ENCODE peak calls at places on chromosomes 5 and 9, in four cellular contexts. B is stomach, Q is HCT116, W is SK-N-SH. Z is an unnamed sample.

GRCh38 chr5:147068998-147069397 is 165.8 kb upstream of the STK32A start:
- DNase-seq in B (no peak), Q (no peak), W (no peak), Z (no peak)

GRCh38 chr5:176352116-176352878 is 9.3 kb downstream of the KIAA1191 start:
- DNase-seq in B (no peak), Q (no peak), W (no peak), Z (no peak)

GRCh38 chr9:136526625-136527066 is 19.2 kb downstream of the NOTCH1 start:
- DNase-seq in B (peak; percentile 57), Q (no peak), W (no peak), Z (no peak)

GRCh38 chr9:111298831-111299603 is 31.0 kb downstream of the OR2K2 start:
- DNase-seq in B (no peak), Q (peak; percentile 46), W (peak; percentile 42), Z (no peak)

GRCh38 chr5:168974081-168974480 is 326.9 kb downstream of the SLIT3 start:
- DNase-seq in B (no peak), Q (no peak), W (no peak), Z (no peak)

GRCh38 chr9:137031904-137032639 is at the start of gene FUT7:
- DNase-seq in B (no peak), Q (no peak), W (no peak), Z (no peak)

GRCh38 chr5:137192293-137192743 is 306.8 kb downstream of the SPOCK1 start:
- DNase-seq in B (no peak), Q (no peak), W (no peak), Z (no peak)

GRCh38 chr5:31537856-31538255 is 5.8 kb downstream of the C5orf22 start:
- DNase-seq in B (no peak), Q (no peak), W (no peak), Z (no peak)

GRCh38 chr5:139984816-139985215 is 58.3 kb downstream of the NRG2 start:
- DNase-seq in B (no peak), Q (no peak), W (no peak), Z (no peak)

GRCh38 chr9:71916834-71917534 is 5.5 kb downstream of the C9orf85 start:
- DNase-seq in B (no peak), Q (no peak), W (no peak), Z (no peak)

GRCh38 chr5:142170254-142170953 is 61.8 kb downstream of the NDFIP1 start:
- DNase-seq in B (no peak), Q (no peak), W (no peak), Z (no peak)

GRCh38 chr5:107402881-107403280 is 267.9 kb downstream of the EFNA5 start:
- DNase-seq in B (no peak), Q (no peak), W (peak; percentile 21), Z (no peak)

GRCh38 chr9:130692365-130692764 is 1.2 kb upstream of the EXOSC2 start:
- DNase-seq in B (no peak), Q (no peak), W (peak; percentile 38), Z (no peak)

GRCh38 chr5:120405291-120405864 is 58.7 kb upstream of the PRR16 start:
- DNase-seq in B (no peak), Q (no peak), W (no peak), Z (no peak)

GRCh38 chr5:115419794-115420585 is 123.5 kb upstream of the CCDC112 start:
- DNase-seq in B (no peak), Q (peak; percentile 67), W (no peak), Z (no peak)

GRCh38 chr5:56327810-56328209 is 94.7 kb upstream of the ANKRD55 start:
- DNase-seq in B (no peak), Q (no peak), W (no peak), Z (no peak)

GRCh38 chr5:142618125-142618524 is 67.8 kb downstream of the FGF1 start:
- DNase-seq in B (no peak), Q (no peak), W (no peak), Z (no peak)

GRCh38 chr5:79255786-79256557 is 20.0 kb downstream of the JMY start:
- DNase-seq in B (peak; percentile 40), Q (peak; percentile 31), W (peak; percentile 47), Z (no peak)

GRCh38 chr9:75891277-75892167 is 1.0 kb downstream of the PCSK5 start:
- DNase-seq in B (no peak), Q (peak; percentile 12), W (peak; percentile 32), Z (peak; percentile 77)

GRCh38 chr9:83059417-83059816 is 3.5 kb downstream of the RASEF start:
- DNase-seq in B (no peak), Q (no peak), W (no peak), Z (no peak)

GRCh38 chr9:117772960-117773359 is 68.8 kb downstream of the TLR4 start:
- DNase-seq in B (no peak), Q (no peak), W (no peak), Z (no peak)

GRCh38 chr9:81825831-81826540 is 102.2 kb upstream of the SPATA31D4 start:
- DNase-seq in B (no peak), Q (no peak), W (no peak), Z (no peak)

GRCh38 chr5:82873452-82873851 is 203.7 kb downstream of the TMEM167A start:
- DNase-seq in B (no peak), Q (no peak), W (no peak), Z (no peak)

GRCh38 chr9:130846487-130847305 is 11.6 kb downstream of the ABL1 start:
- DNase-seq in B (peak; percentile 46), Q (no peak), W (peak; percentile 60), Z (peak; percentile 90)

GRCh38 chr5:174327317-174327864 is 281.9 kb downstream of the NSG2 start:
- DNase-seq in B (peak; percentile 70), Q (peak; percentile 75), W (peak; percentile 77), Z (no peak)

GRCh38 chr9:89865981-89866380 is 261.2 kb downstream of the GADD45G start:
- DNase-seq in B (no peak), Q (no peak), W (no peak), Z (no peak)

GRCh38 chr9:107219486-107219853 is 63.6 kb upstream of the RAD23B start:
- DNase-seq in B (no peak), Q (no peak), W (no peak), Z (no peak)

GRCh38 chr9:95907794-95908193 is 32.3 kb downstream of the ERCC6L2 start:
- DNase-seq in B (no peak), Q (no peak), W (no peak), Z (no peak)

GRCh38 chr5:66540078-66540477 is 56.1 kb upstream of the MAST4 start:
- DNase-seq in B (no peak), Q (no peak), W (no peak), Z (no peak)

GRCh38 chr5:107990881-107991810 is 320.4 kb upstream of the EFNA5 start:
- DNase-seq in B (no peak), Q (no peak), W (no peak), Z (no peak)

GRCh38 chr9:79572891-79573696 is 1.3 kb downstream of the TLE4 start:
- DNase-seq in B (peak; percentile 51), Q (no peak), W (peak; percentile 62), Z (peak; percentile 78)

GRCh38 chr9:20473566-20474116 is 148.7 kb downstream of the MLLT3 start:
- DNase-seq in B (no peak), Q (no peak), W (no peak), Z (no peak)

GRCh38 chr5:34511915-34512314 is 144.2 kb upstream of the RAI14 start:
- DNase-seq in B (no peak), Q (no peak), W (no peak), Z (no peak)

GRCh38 chr9:137099231-137099630 is 12.4 kb downstream of the MAN1B1 start:
- DNase-seq in B (no peak), Q (no peak), W (no peak), Z (no peak)

GRCh38 chr5:160333726-160334125 is 21.4 kb upstream of the CCNJL start:
- DNase-seq in B (no peak), Q (no peak), W (no peak), Z (no peak)

GRCh38 chr5:68077349-68077894 is 138.1 kb upstream of the PIK3R1 start:
- DNase-seq in B (no peak), Q (no peak), W (peak; percentile 33), Z (no peak)

GRCh38 chr9:91187965-91188344 is 173.8 kb downstream of the AUH start:
- DNase-seq in B (no peak), Q (no peak), W (no peak), Z (peak; percentile 63)

GRCh38 chr9:91186311-91187101 is 175.2 kb downstream of the AUH start:
- DNase-seq in B (peak; percentile 23), Q (no peak), W (no peak), Z (peak; percentile 65)

GRCh38 chr9:91188719-91189590 is 172.8 kb downstream of the AUH start:
- DNase-seq in B (peak; percentile 10), Q (no peak), W (no peak), Z (peak; percentile 54)

GRCh38 chr9:91185193-91185886 is 176.4 kb downstream of the AUH start:
- DNase-seq in B (peak; percentile 9), Q (no peak), W (no peak), Z (peak; percentile 41)

DNA sequence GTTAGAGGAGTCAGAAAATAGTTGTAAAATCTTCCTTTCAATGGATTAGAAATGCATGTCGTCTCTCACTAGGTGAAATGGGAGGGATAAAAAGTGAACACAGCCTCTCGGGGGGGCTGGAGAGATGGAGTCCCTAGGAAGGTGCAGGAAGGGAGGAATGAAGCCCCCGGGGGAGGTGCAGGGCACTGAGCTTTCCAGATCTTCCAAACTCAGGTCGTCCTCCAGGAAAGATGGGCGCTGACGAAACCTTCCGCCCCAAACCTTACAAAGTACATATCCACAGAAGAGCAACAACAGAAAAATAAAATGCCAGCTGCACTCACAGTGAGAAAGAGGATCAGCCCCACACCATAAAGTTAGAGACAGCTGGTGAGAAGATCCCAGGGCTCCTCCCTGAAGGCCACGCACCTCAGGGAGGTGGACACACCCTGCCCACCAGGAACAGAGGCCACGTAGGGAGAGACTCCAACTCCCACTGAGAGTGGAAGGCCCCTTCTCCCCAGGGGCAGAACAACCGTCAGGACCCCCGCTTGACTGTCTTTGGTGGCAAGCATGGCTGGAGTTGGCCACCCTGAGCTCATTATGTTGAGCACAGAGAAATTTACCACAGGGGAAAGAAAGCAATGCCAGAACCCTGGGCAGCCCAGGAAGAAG is 174.3 kb downstream of the AUH start:
- DNase-seq in B (peak; percentile 10), Q (no peak), W (no peak), Z (peak; percentile 58)
- H3K27ac ChIP-seq in B (no peak overlapping the region), Q (no peak overlapping the region), W (no peak overlapping the region), Z (no peak overlapping the region)

GRCh38 chr9:127805620-127806019 is 2.9 kb downstream of the FPGS start:
- DNase-seq in B (no peak), Q (peak; percentile 47), W (peak; percentile 62), Z (no peak)
- TF ChIP-seq CTCF in B (no peak), Q (no peak), W (peak; percentile 59), Z (no peak)

DNA sequence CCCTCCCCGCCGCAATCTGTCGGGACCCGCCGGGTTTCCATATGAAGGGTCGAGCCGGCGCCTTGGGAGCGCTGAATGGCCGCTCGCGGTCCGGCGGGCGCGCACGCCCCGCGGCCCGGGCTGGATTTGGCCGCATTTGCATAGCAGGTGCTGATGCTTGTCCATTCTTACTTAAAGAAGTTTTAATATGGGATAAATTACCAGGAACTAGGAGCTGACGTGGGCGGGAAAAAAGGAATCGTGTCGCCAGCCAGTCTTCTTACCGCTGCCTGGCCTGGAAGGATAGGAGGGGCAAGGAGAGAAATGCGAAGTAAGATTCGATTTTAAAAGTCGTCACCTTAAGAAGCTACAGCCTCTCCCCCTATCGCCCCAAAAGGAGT is 8.9 kb upstream of the NEUROG1 start:
- DNase-seq in B (no peak), Q (no peak), W (no peak), Z (no peak)
- H3K4me3 ChIP-seq in B (peak overlapping the region; percentile 55), Q (no peak overlapping the region), W (no peak overlapping the region), Z (peak overlapping the region; percentile 67)

DNA sequence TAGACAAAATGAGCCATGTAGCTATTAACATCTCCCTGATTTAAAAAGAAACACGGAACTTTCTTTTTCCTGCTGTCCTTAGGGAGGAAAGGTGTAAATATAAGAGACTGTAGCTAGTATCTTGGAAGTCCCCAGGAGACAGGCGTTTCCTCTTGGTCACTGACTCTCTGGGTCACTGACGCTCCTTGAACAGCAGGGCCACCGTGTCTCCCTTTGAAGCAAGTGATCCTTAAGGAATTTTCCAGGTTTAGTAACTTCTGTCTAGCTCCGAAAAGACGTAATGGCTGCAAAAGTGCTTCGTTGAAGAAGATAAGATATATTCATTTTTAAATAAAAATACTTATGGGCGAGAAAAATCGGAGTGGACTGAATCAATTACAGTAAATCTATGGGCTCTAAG is 743 bp upstream of the CLTA start:
- DNase-seq in B (no peak), Q (no peak), W (no peak), Z (no peak)
- H3K27ac ChIP-seq in B (peak overlapping the region; percentile 98), Q (peak overlapping the region; percentile 80), W (peak overlapping the region; percentile 87), Z (peak overlapping the region; percentile 91)

Z was measured in coronary artery.